ENCODE peak calls at places on chromosomes 11 and 22, in six cellular contexts. X is A549, V is HepG2, Y is K562, A is IMR-90, G is GM12878. O is an unnamed sample.

GRCh38 chr22:38017272-38017920 is 33.0 kb upstream of the SOX10 start:
- DNase-seq in A (peak; percentile 52), V (no peak), G (no peak), X (no peak), Y (no peak), O (no peak)

GRCh38 chr11:4982678-4983077 is 12.0 kb upstream of the OR51L1 start:
- DNase-seq in A (no peak), X (no peak), G (no peak), Y (no peak), V (no peak), O (no peak)

GRCh38 chr11:111846640-111847039 is 24.7 kb downstream of the ALG9 start:
- DNase-seq in V (no peak), X (no peak), Y (no peak), G (no peak), A (peak; percentile 92), O (no peak)

GRCh38 chr11:131311746-131312145 is 58.7 kb upstream of the NTM start:
- DNase-seq in Y (no peak), V (no peak), A (no peak), G (no peak), X (no peak), O (no peak)

GRCh38 chr11:22459053-22459452 is 120.9 kb downstream of the SLC17A6 start:
- DNase-seq in Y (no peak), A (peak; percentile 79), V (no peak), G (no peak), X (no peak), O (no peak)

GRCh38 chr11:105588001-105588400 is 21.9 kb upstream of the GRIA4 start:
- DNase-seq in G (no peak), A (peak; percentile 83), Y (no peak), X (no peak), V (no peak), O (no peak)

GRCh38 chr11:29634744-29635143 is 382.1 kb downstream of the KCNA4 start:
- DNase-seq in V (no peak), X (no peak), G (no peak), Y (no peak), A (no peak), O (no peak)

GRCh38 chr11:117851091-117851490 is 25.4 kb downstream of the FXYD6 start:
- DNase-seq in A (peak; percentile 4), X (no peak), G (no peak), Y (no peak), V (no peak), O (no peak)

GRCh38 chr11:86151188-86152005 is 82.5 kb upstream of the PICALM start:
- DNase-seq in A (peak; percentile 23), X (no peak), Y (peak; percentile 84), V (no peak), G (no peak), O (no peak)

GRCh38 chr22:17847360-17848078 is 73.2 kb upstream of the BID start:
- DNase-seq in A (no peak), X (no peak), Y (peak; percentile 91), G (no peak), V (no peak), O (no peak)

GRCh38 chr22:39135092-39135896 is 17.2 kb downstream of the CBX7 start:
- DNase-seq in V (peak; percentile 55), G (no peak), Y (peak; percentile 70), X (peak; percentile 68), A (no peak), O (peak; percentile 70)

GRCh38 chr22:35739642-35740041 is 22.0 kb downstream of the APOL5 start:
- DNase-seq in A (no peak), X (no peak), V (peak; percentile 18), Y (peak; percentile 11), G (no peak), O (peak; percentile 32)

GRCh38 chr11:128246364-128247234 is 340.8 kb downstream of the ETS1 start:
- DNase-seq in G (no peak), V (no peak), Y (no peak), A (peak; percentile 12), X (no peak), O (no peak)

GRCh38 chr11:61587541-61587941 is 6.7 kb upstream of the SYT7 start:
- DNase-seq in X (peak; percentile 31), A (no peak), Y (peak; percentile 41), V (no peak), G (no peak), O (no peak)

GRCh38 chr22:38942702-38943101 is 14.7 kb upstream of the APOBEC3A start:
- DNase-seq in V (no peak), G (no peak), Y (no peak), A (no peak), X (no peak), O (no peak)

GRCh38 chr22:41683052-41683451 is 5.6 kb downstream of the SNU13 start:
- DNase-seq in Y (no peak), A (no peak), G (no peak), V (no peak), X (no peak), O (no peak)

GRCh38 chr22:41683616-41684015 is 5.1 kb downstream of the SNU13 start:
- DNase-seq in Y (no peak), V (no peak), X (no peak), G (no peak), A (no peak), O (no peak)

GRCh38 chr22:41681616-41682015 is 7.1 kb downstream of the SNU13 start:
- DNase-seq in V (no peak), Y (no peak), X (no peak), A (no peak), G (no peak), O (no peak)

GRCh38 chr22:41684194-41684593 is 4.5 kb downstream of the SNU13 start:
- DNase-seq in G (no peak), V (no peak), X (no peak), Y (no peak), A (no peak), O (no peak)

DNA sequence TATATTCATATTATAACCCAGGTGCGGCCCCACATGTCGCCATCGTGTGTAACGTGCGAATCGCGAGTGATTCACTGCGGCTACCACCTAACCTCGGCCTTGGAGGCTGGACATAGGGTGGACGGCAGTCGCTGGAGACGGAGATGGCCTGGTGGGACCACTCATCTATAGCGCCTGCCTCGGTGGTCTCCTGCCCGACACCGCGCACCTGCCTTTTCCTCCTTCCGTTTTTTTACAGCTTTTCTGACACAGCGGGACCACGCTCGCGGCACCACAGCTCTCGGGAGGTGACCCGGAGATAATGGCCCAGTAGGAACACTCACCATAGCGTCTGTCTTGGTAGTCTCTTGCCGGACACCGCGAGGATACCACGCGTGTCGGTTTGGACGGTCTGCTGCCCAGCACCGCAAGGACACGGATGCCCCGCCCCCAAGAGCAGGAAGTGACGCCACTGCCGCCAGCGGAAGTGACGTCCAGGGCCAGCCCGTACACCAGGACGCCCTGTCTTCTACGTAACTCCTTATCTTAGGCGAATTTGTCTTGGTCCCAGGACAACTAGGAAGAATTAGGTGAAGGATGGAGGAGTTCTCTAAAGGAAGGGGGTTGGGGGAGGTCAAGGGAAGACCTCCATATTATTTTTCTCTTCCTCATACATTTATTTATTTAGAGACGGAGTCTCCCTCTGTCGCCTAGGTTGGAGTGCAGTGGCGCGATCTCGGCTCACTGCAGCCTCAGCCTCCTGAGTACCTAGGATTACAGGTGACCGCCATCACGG is 6.4 kb downstream of the SNU13 start:
- DNase-seq in Y (peak; percentile 85), A (peak; percentile 88), X (no peak), V (peak; percentile 80), G (peak; percentile 66), O (no peak)
- TF ChIP-seq BHLHE40 in Y (peak; percentile 38), A (no peak), X (no peak), V (no peak), G (no peak), O (no peak)

DNA sequence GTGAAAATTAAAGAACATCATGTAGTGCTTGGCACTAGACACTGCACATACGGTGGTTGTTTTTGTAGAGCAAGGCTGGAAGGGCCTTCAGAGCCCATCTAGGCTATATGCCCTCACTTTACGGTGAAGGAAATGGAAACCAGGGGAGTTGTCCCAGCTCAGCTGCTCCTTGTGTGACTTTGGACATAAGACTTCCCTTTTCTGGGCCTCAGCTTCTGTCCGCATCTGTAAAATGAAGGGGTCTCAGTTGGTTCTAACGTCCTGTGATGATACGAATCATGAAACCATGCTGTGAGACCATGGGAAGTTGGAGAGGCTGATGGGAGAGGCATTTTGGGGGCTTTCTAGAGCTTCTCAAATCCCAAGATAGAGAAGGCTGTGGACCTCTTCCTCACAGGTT is 4.7 kb downstream of the KCNE3 start:
- DNase-seq in Y (no peak), X (no peak), V (no peak), A (no peak), G (no peak), O (no peak)
- TF ChIP-seq BHLHE40 in Y (no peak), X (no peak), V (no peak), A (no peak), G (no peak), O (no peak)

GRCh38 chr11:112972399-112973115 is 11.3 kb downstream of the NCAM1 start:
- DNase-seq in A (no peak), X (no peak), Y (no peak), G (no peak), V (no peak), O (no peak)

GRCh38 chr11:112971200-112971599 is 10.0 kb downstream of the NCAM1 start:
- DNase-seq in G (no peak), Y (no peak), X (no peak), V (no peak), A (no peak), O (no peak)

GRCh38 chr11:112967082-112967481 is 5.9 kb downstream of the NCAM1 start:
- DNase-seq in A (no peak), G (no peak), Y (no peak), V (no peak), X (no peak), O (no peak)

GRCh38 chr11:112965601-112966125 is 4.4 kb downstream of the NCAM1 start:
- DNase-seq in V (no peak), X (no peak), Y (no peak), G (no peak), A (no peak), O (no peak)

GRCh38 chr11:112968988-112969714 is 7.9 kb downstream of the NCAM1 start:
- DNase-seq in X (no peak), G (no peak), V (no peak), A (no peak), Y (no peak), O (no peak)
- TF ChIP-seq BHLHE40 in X (no peak), G (no peak), V (no peak), A (no peak), Y (no peak), O (no peak)

GRCh38 chr22:44724416-44724815 is 22.4 kb downstream of the PRR5 start:
- DNase-seq in V (no peak), G (no peak), A (no peak), Y (no peak), X (no peak), O (no peak)
- TF ChIP-seq BHLHE40 in V (no peak), G (no peak), A (no peak), Y (no peak), X (no peak), O (no peak)